ENCODE peak calls at places on chromosomes 4 and X, in nine cellular contexts. One of them, this sample, is unnamed.

GRCh38 chr4:3372933-3373465 is 68.8 kb upstream of the HGFAC start:
- DNase-seq in AG08396: peak
- DNase-seq in HFF-Myc: no peak
- DNase-seq in stimulated activated CD4-positive, alpha-beta T cell treated with anti-CD3 and anti-CD28 coated beads, Interleukin-4, amount 100 ng/mL, for 24 hours: no peak
- DNase-seq in KBM-7: peak
- DNase-seq in activated T-cell treated with anti-CD3 and anti-CD28 coated beads, Interleukin-2, amount 50 U/mL, for 4 hours: no peak
- DNase-seq in GM10248: peak
- DNase-seq in left ventricle myocardium superior: peak
- DNase-seq in HS-5: no peak
- DNase-seq in this sample: no peak

GRCh38 chrX:30005821-30006220 is 209.5 kb upstream of the MAGEB2 start:
- DNase-seq in AG08396: no peak
- DNase-seq in HFF-Myc: no peak
- DNase-seq in stimulated activated CD4-positive, alpha-beta T cell treated with anti-CD3 and anti-CD28 coated beads, Interleukin-4, amount 100 ng/mL, for 24 hours: no peak
- DNase-seq in KBM-7: no peak
- DNase-seq in activated T-cell treated with anti-CD3 and anti-CD28 coated beads, Interleukin-2, amount 50 U/mL, for 4 hours: no peak
- DNase-seq in GM10248: no peak
- DNase-seq in left ventricle myocardium superior: no peak
- DNase-seq in HS-5: no peak
- DNase-seq in this sample: no peak

GRCh38 chrX:40092808-40093435 is 4.8 kb downstream of the BCOR start:
- DNase-seq in AG08396: no peak
- DNase-seq in HFF-Myc: no peak
- DNase-seq in stimulated activated CD4-positive, alpha-beta T cell treated with anti-CD3 and anti-CD28 coated beads, Interleukin-4, amount 100 ng/mL, for 24 hours: no peak
- DNase-seq in KBM-7: no peak
- DNase-seq in activated T-cell treated with anti-CD3 and anti-CD28 coated beads, Interleukin-2, amount 50 U/mL, for 4 hours: no peak
- DNase-seq in GM10248: no peak
- DNase-seq in left ventricle myocardium superior: no peak
- DNase-seq in HS-5: no peak
- DNase-seq in this sample: no peak

GRCh38 chrX:105765691-105766090 is 56.6 kb upstream of the NRK start:
- DNase-seq in AG08396: no peak
- DNase-seq in HFF-Myc: no peak
- DNase-seq in stimulated activated CD4-positive, alpha-beta T cell treated with anti-CD3 and anti-CD28 coated beads, Interleukin-4, amount 100 ng/mL, for 24 hours: no peak
- DNase-seq in KBM-7: no peak
- DNase-seq in activated T-cell treated with anti-CD3 and anti-CD28 coated beads, Interleukin-2, amount 50 U/mL, for 4 hours: no peak
- DNase-seq in GM10248: no peak
- DNase-seq in left ventricle myocardium superior: no peak
- DNase-seq in HS-5: no peak
- DNase-seq in this sample: no peak

GRCh38 chr4:8194306-8195242 is 4.5 kb upstream of the SH3TC1 start:
- DNase-seq in AG08396: no peak
- DNase-seq in HFF-Myc: no peak
- DNase-seq in stimulated activated CD4-positive, alpha-beta T cell treated with anti-CD3 and anti-CD28 coated beads, Interleukin-4, amount 100 ng/mL, for 24 hours: no peak
- DNase-seq in KBM-7: no peak
- DNase-seq in activated T-cell treated with anti-CD3 and anti-CD28 coated beads, Interleukin-2, amount 50 U/mL, for 4 hours: no peak
- DNase-seq in GM10248: no peak
- DNase-seq in left ventricle myocardium superior: no peak
- DNase-seq in HS-5: no peak
- DNase-seq in this sample: no peak

GRCh38 chr4:76690906-76691275 is 207.1 kb downstream of the SOWAHB start:
- DNase-seq in AG08396: no peak
- DNase-seq in HFF-Myc: no peak
- DNase-seq in stimulated activated CD4-positive, alpha-beta T cell treated with anti-CD3 and anti-CD28 coated beads, Interleukin-4, amount 100 ng/mL, for 24 hours: no peak
- DNase-seq in KBM-7: no peak
- DNase-seq in activated T-cell treated with anti-CD3 and anti-CD28 coated beads, Interleukin-2, amount 50 U/mL, for 4 hours: no peak
- DNase-seq in GM10248: no peak
- DNase-seq in left ventricle myocardium superior: no peak
- DNase-seq in HS-5: no peak
- DNase-seq in this sample: no peak

GRCh38 chr4:159498371-159499115 is 395.7 kb downstream of the RAPGEF2 start:
- DNase-seq in AG08396: no peak
- DNase-seq in HFF-Myc: no peak
- DNase-seq in stimulated activated CD4-positive, alpha-beta T cell treated with anti-CD3 and anti-CD28 coated beads, Interleukin-4, amount 100 ng/mL, for 24 hours: no peak
- DNase-seq in KBM-7: no peak
- DNase-seq in activated T-cell treated with anti-CD3 and anti-CD28 coated beads, Interleukin-2, amount 50 U/mL, for 4 hours: no peak
- DNase-seq in GM10248: no peak
- DNase-seq in left ventricle myocardium superior: no peak
- DNase-seq in HS-5: no peak
- DNase-seq in this sample: no peak

GRCh38 chr4:76144546-76144945 is 3.7 kb downstream of the NUP54 start:
- DNase-seq in AG08396: no peak
- DNase-seq in HFF-Myc: no peak
- DNase-seq in stimulated activated CD4-positive, alpha-beta T cell treated with anti-CD3 and anti-CD28 coated beads, Interleukin-4, amount 100 ng/mL, for 24 hours: no peak
- DNase-seq in KBM-7: no peak
- DNase-seq in activated T-cell treated with anti-CD3 and anti-CD28 coated beads, Interleukin-2, amount 50 U/mL, for 4 hours: no peak
- DNase-seq in GM10248: no peak
- DNase-seq in left ventricle myocardium superior: no peak
- DNase-seq in HS-5: no peak
- DNase-seq in this sample: no peak

GRCh38 chrX:96407043-96407442 is 277.6 kb upstream of the DIAPH2 start:
- DNase-seq in AG08396: peak
- DNase-seq in HFF-Myc: no peak
- DNase-seq in stimulated activated CD4-positive, alpha-beta T cell treated with anti-CD3 and anti-CD28 coated beads, Interleukin-4, amount 100 ng/mL, for 24 hours: no peak
- DNase-seq in KBM-7: no peak
- DNase-seq in activated T-cell treated with anti-CD3 and anti-CD28 coated beads, Interleukin-2, amount 50 U/mL, for 4 hours: no peak
- DNase-seq in GM10248: no peak
- DNase-seq in left ventricle myocardium superior: peak
- DNase-seq in HS-5: no peak
- DNase-seq in this sample: no peak

GRCh38 chrX:132918523-132918922 is 39.9 kb downstream of the HS6ST2 start:
- DNase-seq in AG08396: no peak
- DNase-seq in HFF-Myc: no peak
- DNase-seq in stimulated activated CD4-positive, alpha-beta T cell treated with anti-CD3 and anti-CD28 coated beads, Interleukin-4, amount 100 ng/mL, for 24 hours: no peak
- DNase-seq in KBM-7: no peak
- DNase-seq in activated T-cell treated with anti-CD3 and anti-CD28 coated beads, Interleukin-2, amount 50 U/mL, for 4 hours: no peak
- DNase-seq in GM10248: no peak
- DNase-seq in left ventricle myocardium superior: no peak
- DNase-seq in HS-5: no peak
- DNase-seq in this sample: no peak

GRCh38 chr4:79848329-79848728 is 224.7 kb downstream of the ANTXR2 start:
- DNase-seq in AG08396: no peak
- DNase-seq in HFF-Myc: no peak
- DNase-seq in stimulated activated CD4-positive, alpha-beta T cell treated with anti-CD3 and anti-CD28 coated beads, Interleukin-4, amount 100 ng/mL, for 24 hours: no peak
- DNase-seq in KBM-7: no peak
- DNase-seq in activated T-cell treated with anti-CD3 and anti-CD28 coated beads, Interleukin-2, amount 50 U/mL, for 4 hours: no peak
- DNase-seq in GM10248: no peak
- DNase-seq in left ventricle myocardium superior: no peak
- DNase-seq in HS-5: no peak
- DNase-seq in this sample: no peak

GRCh38 chr4:152515678-152516077 is 20.2 kb downstream of the FBXW7 start:
- DNase-seq in AG08396: peak
- DNase-seq in HFF-Myc: peak
- DNase-seq in stimulated activated CD4-positive, alpha-beta T cell treated with anti-CD3 and anti-CD28 coated beads, Interleukin-4, amount 100 ng/mL, for 24 hours: no peak
- DNase-seq in KBM-7: no peak
- DNase-seq in activated T-cell treated with anti-CD3 and anti-CD28 coated beads, Interleukin-2, amount 50 U/mL, for 4 hours: no peak
- DNase-seq in GM10248: no peak
- DNase-seq in left ventricle myocardium superior: no peak
- DNase-seq in HS-5: peak
- DNase-seq in this sample: no peak

GRCh38 chr4:13627185-13627605 is 330 bp downstream of the BOD1L1 start:
- DNase-seq in AG08396: no peak
- DNase-seq in HFF-Myc: no peak
- DNase-seq in stimulated activated CD4-positive, alpha-beta T cell treated with anti-CD3 and anti-CD28 coated beads, Interleukin-4, amount 100 ng/mL, for 24 hours: peak
- DNase-seq in KBM-7: peak
- DNase-seq in activated T-cell treated with anti-CD3 and anti-CD28 coated beads, Interleukin-2, amount 50 U/mL, for 4 hours: no peak
- DNase-seq in GM10248: no peak
- DNase-seq in left ventricle myocardium superior: peak
- DNase-seq in HS-5: no peak
- DNase-seq in this sample: peak

GRCh38 chr4:172740434-172740833 is 428.2 kb upstream of the GALNT7 start:
- DNase-seq in AG08396: no peak
- DNase-seq in HFF-Myc: no peak
- DNase-seq in stimulated activated CD4-positive, alpha-beta T cell treated with anti-CD3 and anti-CD28 coated beads, Interleukin-4, amount 100 ng/mL, for 24 hours: no peak
- DNase-seq in KBM-7: no peak
- DNase-seq in activated T-cell treated with anti-CD3 and anti-CD28 coated beads, Interleukin-2, amount 50 U/mL, for 4 hours: no peak
- DNase-seq in GM10248: no peak
- DNase-seq in left ventricle myocardium superior: no peak
- DNase-seq in HS-5: no peak
- DNase-seq in this sample: no peak

GRCh38 chrX:22060451-22060940 is 28.4 kb downstream of the PHEX start:
- DNase-seq in AG08396: no peak
- DNase-seq in HFF-Myc: no peak
- DNase-seq in stimulated activated CD4-positive, alpha-beta T cell treated with anti-CD3 and anti-CD28 coated beads, Interleukin-4, amount 100 ng/mL, for 24 hours: peak
- DNase-seq in KBM-7: no peak
- DNase-seq in activated T-cell treated with anti-CD3 and anti-CD28 coated beads, Interleukin-2, amount 50 U/mL, for 4 hours: no peak
- DNase-seq in GM10248: peak
- DNase-seq in left ventricle myocardium superior: no peak
- DNase-seq in HS-5: peak
- DNase-seq in this sample: no peak

GRCh38 chrX:37998586-37999267 is 7.6 kb upstream of the SYTL5 start:
- DNase-seq in AG08396: peak
- DNase-seq in HFF-Myc: no peak
- DNase-seq in stimulated activated CD4-positive, alpha-beta T cell treated with anti-CD3 and anti-CD28 coated beads, Interleukin-4, amount 100 ng/mL, for 24 hours: no peak
- DNase-seq in KBM-7: no peak
- DNase-seq in activated T-cell treated with anti-CD3 and anti-CD28 coated beads, Interleukin-2, amount 50 U/mL, for 4 hours: no peak
- DNase-seq in GM10248: no peak
- DNase-seq in left ventricle myocardium superior: no peak
- DNase-seq in HS-5: peak
- DNase-seq in this sample: no peak

GRCh38 chrX:30141966-30142365 is 73.4 kb upstream of the MAGEB2 start:
- DNase-seq in AG08396: peak
- DNase-seq in HFF-Myc: no peak
- DNase-seq in stimulated activated CD4-positive, alpha-beta T cell treated with anti-CD3 and anti-CD28 coated beads, Interleukin-4, amount 100 ng/mL, for 24 hours: no peak
- DNase-seq in KBM-7: peak
- DNase-seq in activated T-cell treated with anti-CD3 and anti-CD28 coated beads, Interleukin-2, amount 50 U/mL, for 4 hours: no peak
- DNase-seq in GM10248: no peak
- DNase-seq in left ventricle myocardium superior: no peak
- DNase-seq in HS-5: no peak
- DNase-seq in this sample: no peak

This sample was measured in frontal cortex.